ENCODE peak calls at places on chromosome 2, in nine cellular contexts. I is uterus; O is activated CD8-positive, alpha-beta memory T cell treated with anti-CD3 and anti-CD28 coated beads, Interleukin-2, amount 10 ng/mL, durations not matched to agents 7 days and 5 days; B is HT-29; Y is NCI-H460; N is A549; V is stimulated activated CD4-positive, alpha-beta T cell treated with anti-CD3 and anti-CD28 coated beads, Interleukin-4, amount 100 ng/mL, for 4 hours; R is HFFc6; T is GM03348. U is an unnamed sample.

GRCh38 chr2:37919631-37920032 is 5.5 kb upstream of the RMDN2 start:
- DNase-seq in I (no peak), O (no peak), B (no peak), Y (no peak), N (no peak), V (no peak), R (no peak), T (no peak), U (no peak)

GRCh38 chr2:197813093-197813787 is 8.8 kb downstream of the PLCL1 start:
- DNase-seq in I (no peak), O (no peak), B (peak; percentile 32), Y (peak; percentile 66), N (peak; percentile 31), V (no peak), R (peak; percentile 41), T (peak; percentile 42), U (no peak)

GRCh38 chr2:216698895-216699294 is 3.5 kb upstream of the IGFBP5 start:
- DNase-seq in I (no peak), O (no peak), B (peak; percentile 44), Y (peak; percentile 64), N (peak; percentile 42), V (no peak), R (peak; percentile 67), T (peak; percentile 70), U (no peak)

GRCh38 chr2:222239945-222240675 is 58.7 kb downstream of the PAX3 start:
- DNase-seq in I (no peak), O (no peak), B (no peak), Y (no peak), N (no peak), V (no peak), R (no peak), T (no peak), U (no peak)

GRCh38 chr2:234258562-234259141 is 208.2 kb downstream of the SPP2 start:
- DNase-seq in I (no peak), O (no peak), B (peak; percentile 36), Y (no peak), N (peak; percentile 25), V (no peak), R (peak; percentile 68), T (peak; percentile 68), U (no peak)

GRCh38 chr2:28152585-28153284 is 239.9 kb upstream of the FOSL2 start:
- DNase-seq in I (no peak), O (no peak), B (no peak), Y (no peak), N (no peak), V (no peak), R (no peak), T (peak; percentile 22), U (no peak)

GRCh38 chr2:9993490-9994165 is 42.1 kb downstream of the GRHL1 start:
- DNase-seq in I (no peak), O (no peak), B (no peak), Y (no peak), N (no peak), V (no peak), R (peak; percentile 32), T (peak; percentile 70), U (no peak)

GRCh38 chr2:190328748-190329147 is 9.1 kb upstream of the HIBCH start:
- DNase-seq in I (no peak), O (no peak), B (peak; percentile 31), Y (no peak), N (no peak), V (no peak), R (no peak), T (no peak), U (no peak)

GRCh38 chr2:44126106-44126797 is 42.4 kb upstream of the PPM1B start:
- DNase-seq in I (no peak), O (no peak), B (no peak), Y (no peak), N (no peak), V (no peak), R (peak; percentile 25), T (no peak), U (no peak)

GRCh38 chr2:190468814-190469569 is 60.8 kb downstream of the MFSD6 start:
- DNase-seq in I (peak; percentile 90), O (no peak), B (peak; percentile 93), Y (peak; percentile 7), N (peak; percentile 39), V (no peak), R (peak; percentile 92), T (peak; percentile 89), U (no peak)

GRCh38 chr2:181904022-181904632 is 12.6 kb downstream of the ITPRID2 start:
- DNase-seq in I (no peak), O (no peak), B (peak; percentile 77), Y (peak; percentile 51), N (peak; percentile 15), V (no peak), R (peak; percentile 37), T (peak; percentile 29), U (no peak)

GRCh38 chr2:55718165-55719008 is 24.7 kb upstream of the PNPT1 start:
- DNase-seq in I (peak; percentile 58), O (peak; percentile 65), B (peak; percentile 91), Y (peak; percentile 79), N (peak; percentile 58), V (peak; percentile 3), R (peak; percentile 60), T (peak; percentile 78), U (no peak)

GRCh38 chr2:232563580-232563979 is 13.1 kb downstream of the EIF4E2 start:
- DNase-seq in I (no peak), O (no peak), B (no peak), Y (no peak), N (no peak), V (no peak), R (peak; percentile 56), T (peak; percentile 32), U (no peak)

GRCh38 chr2:25421289-25421688 is 79.6 kb upstream of the DNMT3A start:
- DNase-seq in I (no peak), O (no peak), B (no peak), Y (no peak), N (no peak), V (no peak), R (no peak), T (no peak), U (no peak)

GRCh38 chr2:141968377-141968920 is 162.4 kb downstream of the LRP1B start:
- DNase-seq in I (no peak), O (no peak), B (no peak), Y (no peak), N (no peak), V (no peak), R (no peak), T (no peak), U (no peak)

GRCh38 chr2:162037028-162037795 is 36.8 kb downstream of the DPP4 start:
- DNase-seq in I (no peak), O (no peak), B (no peak), Y (no peak), N (no peak), V (no peak), R (no peak), T (no peak), U (no peak)

U was measured in osteocyte.